ENCODE peak calls at places on chromosomes 16 and 17, in six cellular contexts. P is adrenal gland, T is prostate gland, H is astrocyte, N is body of pancreas, G is A549. K is an unnamed sample.

GRCh38 chr16:1029259-1029545 is 43.3 kb upstream of the SSTR5 start:
- DNase-seq in P (no peak), T (no peak), H (no peak), N (no peak), G (no peak), K (no peak)

GRCh38 chr17:73272906-73273218 is 11.2 kb upstream of the CPSF4L start:
- DNase-seq in P (no peak), T (no peak), H (no peak), N (no peak), G (no peak), K (no peak)

GRCh38 chr17:50154604-50155003 is 4.1 kb upstream of the PPP1R9B start:
- DNase-seq in P (no peak), T (no peak), H (no peak), N (no peak), G (no peak), K (no peak)

GRCh38 chr16:1428511-1428910 is 2.4 kb upstream of the PERCC1 start:
- DNase-seq in P (no peak), T (no peak), H (no peak), N (no peak), G (peak; percentile 57), K (no peak)

GRCh38 chr17:47231334-47231733 is 22.2 kb downstream of the MYL4 start:
- DNase-seq in P (no peak), T (no peak), H (no peak), N (no peak), G (no peak), K (no peak)

GRCh38 chr17:6752068-6752909 is 3.6 kb upstream of the XAF1 start:
- DNase-seq in P (peak; percentile 60), T (no peak), H (peak; percentile 100), N (peak; percentile 72), G (no peak), K (peak; percentile 43)

GRCh38 chr17:80498242-80498919 is 22.0 kb upstream of the NPTX1 start:
- DNase-seq in P (no peak), T (no peak), H (peak; percentile 77), N (peak; percentile 38), G (no peak), K (peak; percentile 33)

GRCh38 chr17:32481193-32481592 is 5.6 kb upstream of the CDK5R1 start:
- DNase-seq in P (no peak), T (no peak), H (no peak), N (no peak), G (no peak), K (no peak)

GRCh38 chr16:89072216-89073130 is 21.2 kb upstream of the ACSF3 start:
- DNase-seq in P (no peak), T (no peak), H (no peak), N (no peak), G (no peak), K (no peak)

GRCh38 chr17:43599835-43600234 is 53.7 kb upstream of the ETV4 start:
- DNase-seq in P (peak; percentile 67), T (no peak), H (peak; percentile 72), N (peak; percentile 20), G (peak; percentile 52), K (no peak)

GRCh38 chr17:71402661-71403141 is 718.1 kb upstream of the SOX9 start:
- DNase-seq in P (no peak), T (no peak), H (no peak), N (no peak), G (peak; percentile 17), K (no peak)

GRCh38 chr17:47957591-47958490 is at the start of gene PRR15L:
- DNase-seq in P (no peak), T (peak; percentile 77), H (no peak), N (peak; percentile 97), G (no peak), K (no peak)

GRCh38 chr17:75327757-75328156 is 38.5 kb upstream of the SLC25A19 start:
- DNase-seq in P (no peak), T (no peak), H (no peak), N (no peak), G (no peak), K (no peak)
- H3K4me1 ChIP-seq in P (peaks cover 28% of the 10 kb centered on the region), T (no peaks in the 10 kb centered on the region), H (peaks cover 17% of the 10 kb centered on the region), N (peaks cover 4% of the 10 kb centered on the region), G (no peaks in the 10 kb centered on the region), K (peaks cover 7% of the 10 kb centered on the region)

GRCh38 chr17:64016974-64017373 is 3.5 kb downstream of the ICAM2 start:
- DNase-seq in P (no peak), T (no peak), H (no peak), N (no peak), G (no peak), K (no peak)

GRCh38 chr17:64019486-64020067 is 856 bp downstream of the ICAM2 start:
- DNase-seq in P (peak; percentile 13), T (no peak), H (no peak), N (no peak), G (no peak), K (no peak)

GRCh38 chr17:64015447-64015846 is 5.0 kb downstream of the ICAM2 start:
- DNase-seq in P (no peak), T (no peak), H (no peak), N (no peak), G (no peak), K (no peak)

GRCh38 chr17:64016248-64016784 is 4.1 kb downstream of the ICAM2 start:
- DNase-seq in P (no peak), T (no peak), H (no peak), N (no peak), G (no peak), K (no peak)

DNA sequence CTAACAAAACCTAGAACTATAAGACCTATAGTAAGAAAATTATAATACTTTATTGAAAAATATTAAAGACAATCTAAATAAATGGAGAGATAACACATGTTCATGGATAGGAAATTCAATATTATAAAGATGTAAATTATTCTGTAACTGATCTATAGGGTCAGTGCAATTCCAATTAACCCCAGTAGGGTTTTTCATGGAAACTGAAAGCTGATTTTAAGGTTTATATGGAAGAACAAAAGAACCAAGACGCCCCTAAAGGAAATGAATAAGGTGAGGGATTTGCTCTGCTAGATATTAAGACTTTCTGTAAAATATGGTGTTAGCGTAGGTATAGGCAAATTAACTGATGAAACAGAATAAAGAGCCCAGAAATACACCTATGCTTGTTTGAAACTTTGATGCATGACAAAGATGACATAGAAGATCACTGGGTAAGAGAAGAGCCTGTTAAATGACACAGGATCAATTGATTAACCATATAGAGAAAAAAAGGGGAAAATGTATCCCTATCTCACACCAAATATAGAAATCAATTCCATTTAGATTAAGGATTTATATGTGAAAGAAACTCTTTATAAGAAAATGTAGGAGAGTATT is 3.0 kb downstream of the ICAM2 start:
- DNase-seq in P (no peak), T (no peak), H (no peak), N (no peak), G (no peak), K (no peak)
- H3K4me1 ChIP-seq in P (peaks cover 4% of the 10 kb centered on the region), T (no peaks in the 10 kb centered on the region), H (no peaks in the 10 kb centered on the region), N (peaks cover 8% of the 10 kb centered on the region), G (no peaks in the 10 kb centered on the region), K (peaks cover 39% of the 10 kb centered on the region)

GRCh38 chr16:54055864-54056263 is 230.7 kb downstream of the IRX3 start:
- DNase-seq in P (no peak), T (no peak), H (peak; percentile 13), N (no peak), G (no peak), K (no peak)

GRCh38 chr16:54051821-54052220 is 234.8 kb downstream of the IRX3 start:
- DNase-seq in P (no peak), T (no peak), H (no peak), N (no peak), G (no peak), K (no peak)

GRCh38 chr16:54052271-54052670 is 234.3 kb downstream of the IRX3 start:
- DNase-seq in P (no peak), T (no peak), H (no peak), N (no peak), G (no peak), K (no peak)

GRCh38 chr16:54055191-54055590 is 231.4 kb downstream of the IRX3 start:
- DNase-seq in P (no peak), T (no peak), H (no peak), N (no peak), G (no peak), K (no peak)

DNA sequence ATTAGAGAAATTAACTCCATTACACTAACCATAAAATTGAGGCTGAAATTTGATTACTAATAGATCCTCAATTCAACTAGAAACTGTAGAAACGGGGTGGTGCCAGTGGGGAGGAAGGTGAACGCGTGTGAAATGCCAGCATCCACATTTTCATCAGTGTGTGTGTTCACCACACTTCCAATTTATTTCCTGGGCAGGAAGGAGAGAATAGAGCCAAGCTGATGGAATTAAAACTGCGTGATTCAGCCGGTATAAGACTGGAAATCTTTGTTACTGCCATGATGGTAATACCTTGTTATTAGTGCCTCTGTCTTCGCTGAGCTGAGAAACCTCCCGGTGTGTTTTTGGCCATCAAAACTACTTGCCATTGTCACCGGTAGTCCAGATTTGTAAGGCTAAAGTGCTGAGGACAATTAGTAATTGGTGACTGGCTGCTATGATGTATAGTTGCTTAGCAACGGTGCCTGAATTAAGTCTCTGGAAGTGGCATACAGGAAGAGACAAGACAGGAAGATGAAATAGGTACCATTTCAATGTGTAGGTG is 232.3 kb downstream of the IRX3 start:
- DNase-seq in P (no peak), T (no peak), H (no peak), N (no peak), G (no peak), K (no peak)
- H3K4me1 ChIP-seq in P (peaks cover 14% of the 10 kb centered on the region), T (no peaks in the 10 kb centered on the region), H (no peaks in the 10 kb centered on the region), N (no peaks in the 10 kb centered on the region), G (no peaks in the 10 kb centered on the region), K (no peaks in the 10 kb centered on the region)

GRCh38 chr16:85349413-85350145 is 237.3 kb upstream of the CIBAR2 start:
- DNase-seq in P (no peak), T (peak; percentile 74), H (no peak), N (no peak), G (no peak), K (no peak)
- H3K4me1 ChIP-seq in P (peaks cover 23% of the 10 kb centered on the region), T (peaks cover 28% of the 10 kb centered on the region), H (peaks cover 8% of the 10 kb centered on the region), N (peaks cover 31% of the 10 kb centered on the region), G (peaks cover 13% of the 10 kb centered on the region), K (no peaks in the 10 kb centered on the region)

GRCh38 chr16:84985079-84986065 is 26.0 kb downstream of the ZDHHC7 start:
- DNase-seq in P (peak; percentile 53), T (no peak), H (peak; percentile 89), N (no peak), G (peak; percentile 33), K (no peak)
- H3K4me1 ChIP-seq in P (peaks cover 22% of the 10 kb centered on the region), T (no peaks in the 10 kb centered on the region), H (peaks cover 20% of the 10 kb centered on the region), N (peaks cover 20% of the 10 kb centered on the region), G (peaks cover 19% of the 10 kb centered on the region), K (peaks cover 12% of the 10 kb centered on the region)

DNA sequence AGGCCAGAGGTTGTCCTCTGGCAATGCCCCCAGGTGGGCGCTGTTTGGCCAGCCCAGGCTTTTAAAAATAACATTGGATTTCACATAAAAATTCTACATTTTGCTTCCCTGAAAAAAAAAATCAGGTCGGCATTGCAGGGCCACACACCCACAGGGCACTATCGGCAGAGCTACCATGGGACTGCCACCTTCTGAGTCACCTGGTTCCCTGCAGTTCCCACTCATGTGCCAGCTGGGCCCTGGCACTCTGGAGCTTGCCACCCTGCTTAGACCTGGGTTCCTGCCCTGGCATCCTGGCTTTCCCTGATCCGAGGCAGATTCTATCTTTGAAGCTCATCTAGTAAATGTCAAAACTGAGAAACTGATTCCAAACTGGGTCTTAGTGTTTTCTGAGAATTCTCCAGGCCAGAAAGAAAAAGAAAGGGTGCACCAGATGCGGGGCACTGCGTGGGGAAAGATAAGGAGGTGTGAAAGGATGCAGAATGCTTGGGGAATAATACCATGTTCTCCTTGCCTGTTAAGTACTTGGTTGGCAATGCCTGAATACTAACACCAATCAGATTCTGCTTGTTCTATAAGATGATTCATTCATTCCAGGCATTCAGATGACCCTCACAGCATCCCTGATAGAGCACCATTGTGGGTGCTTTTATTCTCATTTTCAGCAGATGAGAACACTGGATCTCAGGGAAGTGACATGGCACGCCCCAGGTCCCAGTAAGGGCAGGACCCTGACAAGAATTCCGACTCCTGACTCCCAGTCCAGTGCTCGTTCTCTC is 51.8 kb downstream of the RAI1 start:
- DNase-seq in P (no peak), T (peak; percentile 67), H (peak; percentile 88), N (no peak), G (peak; percentile 59), K (no peak)
- H3K4me1 ChIP-seq in P (peaks cover 55% of the 10 kb centered on the region), T (peaks cover 19% of the 10 kb centered on the region), H (peaks cover 28% of the 10 kb centered on the region), N (peaks cover 9% of the 10 kb centered on the region), G (peaks cover 75% of the 10 kb centered on the region), K (peaks cover 66% of the 10 kb centered on the region)

GRCh38 chr17:36673637-36674277 is 72.4 kb downstream of the MRM1 start:
- DNase-seq in P (no peak), T (no peak), H (no peak), N (no peak), G (no peak), K (no peak)
- H3K4me1 ChIP-seq in P (no peaks in the 10 kb centered on the region), T (no peaks in the 10 kb centered on the region), H (no peaks in the 10 kb centered on the region), N (no peaks in the 10 kb centered on the region), G (no peaks in the 10 kb centered on the region), K (peaks cover 8% of the 10 kb centered on the region)

K was measured in heart left ventricle.